ENCODE peak calls at places on chromosomes 13 and 19, in four cellular contexts. One of them, this sample, is unnamed.

GRCh38 chr13:51844862-51845573 is at the start of gene TMEM272:
- DNase-seq in WTC11: peak; percentile 81
- DNase-seq in GM12878: no peak
- DNase-seq in HepG2: peak; percentile 43
- DNase-seq in this sample: peak; percentile 85

GRCh38 chr13:104253063-104253680 is 1187.0 kb upstream of the SLC10A2 start:
- DNase-seq in WTC11: no peak
- DNase-seq in GM12878: no peak
- DNase-seq in HepG2: no peak
- DNase-seq in this sample: no peak

GRCh38 chr19:44776402-44777096 is 1.1 kb upstream of the CBLC start:
- DNase-seq in WTC11: peak; percentile 32
- DNase-seq in GM12878: no peak
- DNase-seq in HepG2: no peak
- DNase-seq in this sample: no peak

GRCh38 chr13:112510987-112511715 is 76.8 kb downstream of the TUBGCP3 start:
- DNase-seq in WTC11: no peak
- DNase-seq in GM12878: no peak
- DNase-seq in HepG2: no peak
- DNase-seq in this sample: no peak

GRCh38 chr13:100674363-100674847 is at the start of gene TMTC4:
- DNase-seq in WTC11: no peak
- DNase-seq in GM12878: no peak
- DNase-seq in HepG2: peak; percentile 7
- DNase-seq in this sample: peak; percentile 36

GRCh38 chr13:110330491-110331001 is 23.5 kb downstream of the COL4A2 start:
- DNase-seq in WTC11: no peak
- DNase-seq in GM12878: no peak
- DNase-seq in HepG2: no peak
- DNase-seq in this sample: no peak

GRCh38 chr19:58407658-58408151 is 744 bp upstream of the ZNF584 start:
- DNase-seq in WTC11: no peak
- DNase-seq in GM12878: no peak
- DNase-seq in HepG2: peak; percentile 57
- DNase-seq in this sample: peak; percentile 59

GRCh38 chr13:26386026-26386425 is 132.1 kb downstream of the CDK8 start:
- DNase-seq in WTC11: no peak
- DNase-seq in GM12878: no peak
- DNase-seq in HepG2: no peak
- DNase-seq in this sample: no peak

GRCh38 chr13:49527123-49527522 is 31.4 kb downstream of the PHF11 start:
- DNase-seq in WTC11: no peak
- DNase-seq in GM12878: no peak
- DNase-seq in HepG2: no peak
- DNase-seq in this sample: no peak

GRCh38 chr13:108944760-108945159 is 315.3 kb downstream of the MYO16 start:
- DNase-seq in WTC11: no peak
- DNase-seq in GM12878: no peak
- DNase-seq in HepG2: no peak
- DNase-seq in this sample: no peak

GRCh38 chr13:109331898-109332297 is 454.5 kb downstream of the IRS2 start:
- DNase-seq in WTC11: no peak
- DNase-seq in GM12878: no peak
- DNase-seq in HepG2: no peak
- DNase-seq in this sample: no peak

GRCh38 chr13:21573920-21574712 is 29.9 kb downstream of the MICU2 start:
- DNase-seq in WTC11: no peak
- DNase-seq in GM12878: no peak
- DNase-seq in HepG2: peak; percentile 47
- DNase-seq in this sample: no peak

GRCh38 chr13:99658266-99658991 is 157.2 kb downstream of the TM9SF2 start:
- DNase-seq in WTC11: peak; percentile 74
- DNase-seq in GM12878: no peak
- DNase-seq in HepG2: no peak
- DNase-seq in this sample: no peak

GRCh38 chr13:91141619-91142061 is 205.8 kb upstream of the MIR17HG start:
- DNase-seq in WTC11: no peak
- DNase-seq in GM12878: no peak
- DNase-seq in HepG2: no peak
- DNase-seq in this sample: no peak

GRCh38 chr19:7622933-7623685 is 6.2 kb downstream of the XAB2 start:
- DNase-seq in WTC11: peak; percentile 72
- DNase-seq in GM12878: no peak
- DNase-seq in HepG2: no peak
- DNase-seq in this sample: peak; percentile 80

GRCh38 chr19:55373993-55374757 is 2.5 kb upstream of the TMEM190 start:
- DNase-seq in WTC11: no peak
- DNase-seq in GM12878: no peak
- DNase-seq in HepG2: no peak
- DNase-seq in this sample: no peak

GRCh38 chr13:51475727-51476521 is 23.1 kb upstream of the INTS6 start:
- DNase-seq in WTC11: no peak
- DNase-seq in GM12878: no peak
- DNase-seq in HepG2: no peak
- DNase-seq in this sample: no peak

GRCh38 chr19:3656073-3656746 is 29.6 kb upstream of the CACTIN start:
- DNase-seq in WTC11: no peak
- DNase-seq in GM12878: no peak
- DNase-seq in HepG2: no peak
- DNase-seq in this sample: no peak

GRCh38 chr19:5103061-5103701 is 134.3 kb downstream of the KDM4B start:
- DNase-seq in WTC11: no peak
- DNase-seq in GM12878: no peak
- DNase-seq in HepG2: no peak
- DNase-seq in this sample: no peak

GRCh38 chr19:45323671-45324081 is 1.0 kb upstream of the CKM start:
- DNase-seq in WTC11: peak; percentile 48
- DNase-seq in GM12878: no peak
- DNase-seq in HepG2: no peak
- DNase-seq in this sample: no peak

GRCh38 chr19:38134538-38135149 is 89.4 kb downstream of the DPF1 start:
- DNase-seq in WTC11: peak; percentile 58
- DNase-seq in GM12878: no peak
- DNase-seq in HepG2: peak; percentile 38
- DNase-seq in this sample: peak; percentile 72

GRCh38 chr13:29943301-29944085 is 93.1 kb upstream of the UBL3 start:
- DNase-seq in WTC11: no peak
- DNase-seq in GM12878: no peak
- DNase-seq in HepG2: no peak
- DNase-seq in this sample: no peak

GRCh38 chr13:111187879-111188643 is 73.0 kb downstream of the ARHGEF7 start:
- DNase-seq in WTC11: no peak
- DNase-seq in GM12878: no peak
- DNase-seq in HepG2: no peak
- DNase-seq in this sample: no peak

GRCh38 chr13:28373803-28374202 is 121.1 kb downstream of the FLT1 start:
- DNase-seq in WTC11: no peak
- DNase-seq in GM12878: no peak
- DNase-seq in HepG2: no peak
- DNase-seq in this sample: no peak

GRCh38 chr19:33673996-33674395 is 52.2 kb downstream of the CHST8 start:
- DNase-seq in WTC11: no peak
- DNase-seq in GM12878: no peak
- DNase-seq in HepG2: no peak
- DNase-seq in this sample: no peak

GRCh38 chr19:7318176-7318575 is 24.0 kb upstream of the INSR start:
- DNase-seq in WTC11: no peak
- DNase-seq in GM12878: no peak
- DNase-seq in HepG2: no peak
- DNase-seq in this sample: no peak

GRCh38 chr19:4740092-4740491 is 16.4 kb upstream of the DPP9 start:
- DNase-seq in WTC11: no peak
- DNase-seq in GM12878: no peak
- DNase-seq in HepG2: no peak
- DNase-seq in this sample: no peak

GRCh38 chr13:98681017-98681416 is 71.5 kb downstream of the SLC15A1 start:
- DNase-seq in WTC11: no peak
- DNase-seq in GM12878: no peak
- DNase-seq in HepG2: no peak
- DNase-seq in this sample: no peak

GRCh38 chr13:110779046-110779445 is 65.5 kb downstream of the ING1 start:
- DNase-seq in WTC11: no peak
- DNase-seq in GM12878: no peak
- DNase-seq in HepG2: no peak
- DNase-seq in this sample: no peak

GRCh38 chr13:33275916-33276315 is 9.6 kb downstream of the STARD13 start:
- DNase-seq in WTC11: no peak
- DNase-seq in GM12878: no peak
- DNase-seq in HepG2: no peak
- DNase-seq in this sample: no peak

GRCh38 chr19:55591555-55591954 is 7.8 kb downstream of the FIZ1 start:
- DNase-seq in WTC11: peak; percentile 55
- DNase-seq in GM12878: no peak
- DNase-seq in HepG2: no peak
- DNase-seq in this sample: peak; percentile 32

GRCh38 chr19:584240-585001 is 5.3 kb upstream of the HCN2 start:
- DNase-seq in WTC11: peak; percentile 87
- DNase-seq in GM12878: no peak
- DNase-seq in HepG2: no peak
- DNase-seq in this sample: peak; percentile 70

GRCh38 chr19:40232479-40232878 is 6.0 kb upstream of the CCNP start:
- DNase-seq in WTC11: no peak
- DNase-seq in GM12878: no peak
- DNase-seq in HepG2: peak; percentile 45
- DNase-seq in this sample: peak; percentile 86

GRCh38 chr19:31537136-31537535 is 187.9 kb upstream of the TSHZ3 start:
- DNase-seq in WTC11: no peak
- DNase-seq in GM12878: no peak
- DNase-seq in HepG2: no peak
- DNase-seq in this sample: no peak

GRCh38 chr19:10238172-10238783 is 7.1 kb upstream of the S1PR2 start:
- DNase-seq in WTC11: no peak
- DNase-seq in GM12878: no peak
- DNase-seq in HepG2: peak; percentile 83
- DNase-seq in this sample: no peak

GRCh38 chr13:28387740-28388501 is 107.0 kb downstream of the FLT1 start:
- DNase-seq in WTC11: no peak
- DNase-seq in GM12878: no peak
- DNase-seq in HepG2: no peak
- DNase-seq in this sample: no peak

GRCh38 chr19:35135389-35135909 is 590 bp upstream of the LGI4 start:
- DNase-seq in WTC11: peak; percentile 88
- DNase-seq in GM12878: no peak
- DNase-seq in HepG2: peak; percentile 65
- DNase-seq in this sample: peak; percentile 86
- TF ChIP-seq ATF3 in WTC11: no peak
- TF ChIP-seq ATF3 in GM12878: no peak
- TF ChIP-seq ATF3 in HepG2: no peak
- TF ChIP-seq ATF3 in this sample: peak; percentile 56

GRCh38 chr13:45781553-45782326 is 69.8 kb downstream of the SIAH3 start:
- DNase-seq in WTC11: no peak
- DNase-seq in GM12878: no peak
- DNase-seq in HepG2: no peak
- DNase-seq in this sample: no peak
- TF ChIP-seq ESRRA in WTC11: no peak
- TF ChIP-seq ESRRA in GM12878: no peak
- TF ChIP-seq ESRRA in HepG2: no peak
- TF ChIP-seq ESRRA in this sample: no peak

GRCh38 chr13:36888645-36889044 is 31.4 kb downstream of the SMAD9 start:
- DNase-seq in WTC11: no peak
- DNase-seq in GM12878: no peak
- DNase-seq in HepG2: no peak
- DNase-seq in this sample: no peak

GRCh38 chr13:36887758-36888521 is 32.1 kb downstream of the SMAD9 start:
- DNase-seq in WTC11: no peak
- DNase-seq in GM12878: peak; percentile 21
- DNase-seq in HepG2: no peak
- DNase-seq in this sample: no peak

GRCh38 chr13:36885901-36886300 is 34.1 kb downstream of the SMAD9 start:
- DNase-seq in WTC11: no peak
- DNase-seq in GM12878: no peak
- DNase-seq in HepG2: no peak
- DNase-seq in this sample: no peak

DNA sequence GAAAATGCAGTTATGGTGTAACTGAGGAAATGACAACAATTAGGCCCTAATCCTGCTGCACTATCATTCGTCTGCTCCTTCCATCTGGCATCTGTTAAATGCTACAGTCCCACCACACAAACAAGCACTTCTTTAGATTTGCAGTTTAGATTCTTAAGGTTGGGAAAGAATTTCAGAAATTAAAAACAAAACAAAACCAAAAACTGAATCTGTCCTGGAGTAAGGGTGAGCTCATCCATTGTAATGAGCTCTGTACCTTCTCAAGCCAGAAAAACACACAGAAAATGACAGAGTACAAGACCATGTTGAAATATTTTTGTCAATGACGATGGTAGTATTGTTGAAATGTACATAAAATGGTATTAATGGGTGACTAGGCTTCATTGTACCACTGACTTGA is 28.3 kb downstream of the SMAD9 start:
- DNase-seq in WTC11: no peak
- DNase-seq in GM12878: no peak
- DNase-seq in HepG2: no peak
- DNase-seq in this sample: no peak
- TF ChIP-seq ATF3 in WTC11: no peak
- TF ChIP-seq ATF3 in GM12878: no peak
- TF ChIP-seq ATF3 in HepG2: no peak
- TF ChIP-seq ATF3 in this sample: no peak

GRCh38 chr13:113977976-113978375 is 4.1 kb upstream of the C13orf46 start:
- DNase-seq in WTC11: peak; percentile 4
- DNase-seq in GM12878: no peak
- DNase-seq in HepG2: no peak
- DNase-seq in this sample: no peak
- TF ChIP-seq ESRRA in WTC11: no peak
- TF ChIP-seq ESRRA in GM12878: no peak
- TF ChIP-seq ESRRA in HepG2: no peak
- TF ChIP-seq ESRRA in this sample: no peak

DNA sequence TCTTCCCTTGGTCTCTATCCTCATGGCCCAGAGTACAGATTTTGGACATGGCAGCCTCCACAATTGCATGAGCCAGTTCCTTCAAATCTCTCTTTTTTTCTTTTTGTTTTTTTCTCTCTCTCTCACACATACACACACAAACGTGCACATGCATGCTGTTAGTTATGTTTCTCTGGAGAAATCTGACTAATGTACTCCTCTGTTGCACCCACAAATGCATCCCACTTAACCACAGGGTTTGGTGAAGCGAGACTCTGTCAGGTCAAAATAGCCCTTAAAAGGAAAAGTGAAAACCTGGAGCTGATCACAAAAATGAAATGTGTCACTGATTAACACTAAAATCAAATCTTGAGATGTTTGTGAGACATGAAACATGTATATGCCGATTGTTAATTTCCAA is 374.6 kb upstream of the ARGLU1 start:
- DNase-seq in WTC11: no peak
- DNase-seq in GM12878: no peak
- DNase-seq in HepG2: no peak
- DNase-seq in this sample: no peak
- TF ChIP-seq ATF3 in WTC11: no peak
- TF ChIP-seq ATF3 in GM12878: no peak
- TF ChIP-seq ATF3 in HepG2: no peak
- TF ChIP-seq ATF3 in this sample: no peak